ENCODE peak calls at places on chromosomes 13 and 19, in six cellular contexts. V is choroid plexus epithelial cell, K is breast epithelium, R is cardiac fibroblast, Y is PC-3, Z is pancreas. E is an unnamed sample.

GRCh38 chr19:13492128-13492527 is 14.2 kb downstream of the CACNA1A start:
- DNase-seq in Z (no peak), R (peak), V (peak), K (no peak), Y (peak), E (no peak)

GRCh38 chr19:6564393-6564792 is 26.6 kb downstream of the CD70 start:
- DNase-seq in K (no peak), Z (no peak), Y (peak), V (peak), R (peak), E (no peak)

GRCh38 chr19:41192574-41193419 is at the start of gene CYP2S1:
- DNase-seq in R (no peak), Z (peak), Y (peak), V (no peak), K (no peak), E (no peak)

GRCh38 chr19:13102416-13102665 is 317 bp downstream of the LYL1 start:
- DNase-seq in Y (no peak), K (no peak), R (no peak), V (no peak), Z (no peak), E (no peak)

GRCh38 chr13:24071423-24072075 is 89.0 kb upstream of the SPATA13 start:
- DNase-seq in Z (no peak), K (no peak), R (peak), V (peak), Y (peak), E (no peak)

GRCh38 chr13:89212186-89212585 is 1541.0 kb downstream of the SLITRK5 start:
- DNase-seq in Y (no peak), Z (no peak), V (no peak), R (no peak), K (no peak), E (no peak)

GRCh38 chr13:97945792-97946419 is 7.6 kb upstream of the IPO5 start:
- DNase-seq in K (no peak), V (no peak), Z (no peak), Y (peak), R (no peak), E (no peak)

GRCh38 chr13:47463726-47464125 is 537.3 kb downstream of the SUCLA2 start:
- DNase-seq in V (peak), K (no peak), R (peak), Y (no peak), Z (peak), E (no peak)

GRCh38 chr19:12763100-12763499 is 11.5 kb downstream of the BEST2 start:
- DNase-seq in R (no peak), Y (no peak), V (no peak), K (no peak), Z (no peak), E (no peak)

GRCh38 chr13:44815507-44816074 is 173.7 kb downstream of the NUFIP1 start:
- DNase-seq in Z (peak), V (peak), Y (peak), R (peak), K (no peak), E (no peak)

GRCh38 chr13:78719367-78719766 is 60.4 kb upstream of the OBI1 start:
- DNase-seq in K (no peak), Z (no peak), V (no peak), Y (no peak), R (no peak), E (no peak)

GRCh38 chr13:79725841-79726240 is 244.9 kb downstream of the NDFIP2 start:
- DNase-seq in R (no peak), Z (no peak), Y (no peak), V (no peak), K (no peak), E (no peak)

GRCh38 chr13:78971355-78971754 is 312.4 kb upstream of the OBI1 start:
- DNase-seq in K (no peak), R (no peak), Z (no peak), Y (no peak), V (no peak), E (no peak)

GRCh38 chr19:1116726-1117581 is 13.2 kb downstream of the GPX4 start:
- DNase-seq in Z (peak), R (no peak), V (no peak), K (no peak), Y (no peak), E (no peak)

GRCh38 chr13:106565127-106565775 is 2.7 kb downstream of the ARGLU1 start:
- DNase-seq in K (no peak), R (no peak), Y (no peak), V (no peak), Z (no peak), E (no peak)
- H3K4me3 ChIP-seq in K (peak), R (no peak), Y (peak), V (peak), Z (no peak), E (peak)

GRCh38 chr19:17420267-17420924 is 549 bp downstream of the MVB12A start:
- DNase-seq in V (peak), Z (peak), Y (peak), K (no peak), R (peak), E (no peak)
- TF ChIP-seq CTCF in V (peak), Z (no peak), Y (no peak), K (no peak), R (no peak), E (no peak)

DNA sequence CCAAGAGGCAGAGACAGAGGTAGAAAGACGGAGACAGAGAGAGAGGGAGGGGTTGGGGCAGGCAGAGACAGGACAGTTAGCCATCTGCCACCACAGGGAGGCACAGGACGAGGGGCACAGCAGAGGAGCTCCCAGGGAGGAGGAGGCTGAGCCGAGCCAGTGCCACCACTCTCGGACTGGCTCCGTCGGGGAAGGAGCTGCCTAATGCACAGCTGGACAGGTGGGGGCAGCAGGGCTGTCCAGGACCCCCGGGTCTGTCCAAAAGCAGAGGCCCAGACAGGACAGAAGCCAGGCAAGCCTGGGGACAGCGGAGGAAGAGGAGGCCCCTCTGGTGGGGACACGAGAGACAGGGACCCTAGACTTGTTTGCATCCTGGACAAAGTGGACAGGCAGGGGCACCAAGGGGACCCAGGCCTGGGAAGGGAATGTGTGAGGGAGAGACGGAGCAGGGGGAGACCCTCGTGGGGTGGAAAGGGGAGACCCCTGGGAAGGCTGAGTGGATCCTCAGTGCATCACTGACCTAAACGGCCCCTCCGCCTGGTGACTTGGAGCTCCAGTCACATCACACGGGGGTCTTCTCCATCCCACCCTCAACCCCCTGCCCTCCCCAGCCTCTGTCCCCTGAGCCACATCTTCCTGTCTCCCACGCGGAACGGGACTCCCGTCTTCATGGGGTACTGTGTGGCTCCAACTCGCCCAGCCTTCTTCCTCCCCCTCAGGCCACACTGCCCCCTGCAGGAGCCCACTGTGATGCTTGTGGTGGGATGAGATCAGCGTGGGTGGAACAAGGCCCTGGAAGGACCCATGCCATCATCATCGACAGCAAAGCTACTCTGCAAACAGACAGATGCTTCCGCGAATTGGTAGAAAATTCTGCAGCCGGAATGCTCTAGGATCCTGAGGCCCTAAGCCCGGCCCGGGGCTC is 889 bp downstream of the F10 start:
- DNase-seq in V (no peak), K (peak), R (no peak), Z (no peak), Y (no peak), E (no peak)
- H3K4me3 ChIP-seq in V (peak), K (peak), R (peak), Z (no peak), Y (no peak), E (no peak)

GRCh38 chr13:92719868-92720267 is 506.7 kb upstream of the GPC6 start:
- DNase-seq in K (no peak), V (peak), R (no peak), Y (no peak), Z (no peak), E (no peak)

GRCh38 chr13:92721610-92722009 is 505.0 kb upstream of the GPC6 start:
- DNase-seq in V (no peak), Z (no peak), K (no peak), Y (no peak), R (no peak), E (no peak)

GRCh38 chr13:92717857-92718256 is 508.8 kb upstream of the GPC6 start:
- DNase-seq in R (no peak), Y (no peak), V (no peak), Z (no peak), K (no peak), E (no peak)

GRCh38 chr13:92716749-92717148 is 509.9 kb upstream of the GPC6 start:
- DNase-seq in Z (no peak), K (no peak), R (peak), V (peak), Y (peak), E (no peak)
- TF ChIP-seq CTCF in Z (peak), K (no peak), R (no peak), V (peak), Y (peak), E (no peak)

GRCh38 chr13:99371956-99372355 is 64.8 kb upstream of the GPR183 start:
- DNase-seq in V (no peak), Y (no peak), K (no peak), R (no peak), Z (no peak), E (no peak)
- H3K4me3 ChIP-seq in V (no peak), Y (no peak), K (no peak), R (no peak), Z (no peak), E (no peak)

DNA sequence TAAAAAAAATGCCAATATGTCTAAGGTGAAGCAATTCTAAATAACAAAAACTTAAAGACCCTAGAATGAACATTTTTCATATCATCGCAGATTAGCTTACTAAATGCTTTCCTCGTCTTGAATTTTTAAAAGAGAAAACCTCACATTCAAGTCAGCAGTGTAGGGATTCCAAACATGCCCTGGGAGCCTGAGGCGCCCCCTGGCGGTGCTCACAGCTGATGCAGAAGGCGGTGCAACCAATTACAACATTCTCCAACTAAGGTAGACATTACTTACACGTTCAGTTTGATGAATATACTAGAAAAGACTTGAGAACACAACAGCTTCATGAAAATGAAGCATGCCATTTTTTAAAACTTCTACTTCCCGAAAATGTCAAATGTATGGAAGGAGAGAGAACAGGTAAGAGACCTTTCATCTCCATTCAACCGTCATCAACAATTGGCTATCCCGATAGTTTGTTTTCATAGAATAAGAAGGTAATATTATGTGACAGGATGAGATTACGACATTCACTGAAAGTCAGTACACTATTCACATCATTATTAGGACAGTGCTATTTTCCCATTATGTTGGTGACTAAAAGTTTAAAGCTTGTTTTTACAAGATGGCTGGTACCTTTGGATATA is 304.4 kb downstream of the DCLK1 start:
- DNase-seq in Z (no peak), K (no peak), Y (no peak), R (no peak), V (no peak), E (no peak)
- TF ChIP-seq CTCF in Z (no peak), K (no peak), Y (peak), R (peak), V (peak), E (peak)

GRCh38 chr13:93388701-93389100 is 162.1 kb downstream of the GPC6 start:
- DNase-seq in R (peak), Z (no peak), K (no peak), Y (peak), V (peak), E (no peak)

DNA sequence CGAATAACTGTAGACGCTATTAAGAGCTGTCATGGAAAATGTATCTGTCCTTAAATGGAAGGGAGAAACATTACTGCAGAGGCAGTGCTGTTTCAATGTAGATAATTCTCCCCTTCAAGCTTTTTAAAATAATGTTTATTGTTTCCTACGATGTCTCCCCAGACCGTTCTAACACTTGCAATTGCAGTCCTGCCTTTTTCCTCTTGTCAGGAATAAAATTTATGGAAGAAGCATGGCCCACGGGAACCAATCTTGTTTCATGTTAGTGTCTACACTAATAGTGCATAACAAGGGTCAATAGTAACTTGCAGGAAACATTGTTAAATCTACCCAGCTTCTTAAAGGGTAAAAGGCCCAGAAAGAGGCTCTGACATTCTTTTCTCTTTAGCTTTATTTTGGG is 159.6 kb downstream of the GPC6 start:
- DNase-seq in V (no peak), K (no peak), R (no peak), Z (no peak), Y (no peak), E (no peak)
- H3K4me3 ChIP-seq in V (no peak), K (no peak), R (no peak), Z (no peak), Y (no peak), E (no peak)

DNA sequence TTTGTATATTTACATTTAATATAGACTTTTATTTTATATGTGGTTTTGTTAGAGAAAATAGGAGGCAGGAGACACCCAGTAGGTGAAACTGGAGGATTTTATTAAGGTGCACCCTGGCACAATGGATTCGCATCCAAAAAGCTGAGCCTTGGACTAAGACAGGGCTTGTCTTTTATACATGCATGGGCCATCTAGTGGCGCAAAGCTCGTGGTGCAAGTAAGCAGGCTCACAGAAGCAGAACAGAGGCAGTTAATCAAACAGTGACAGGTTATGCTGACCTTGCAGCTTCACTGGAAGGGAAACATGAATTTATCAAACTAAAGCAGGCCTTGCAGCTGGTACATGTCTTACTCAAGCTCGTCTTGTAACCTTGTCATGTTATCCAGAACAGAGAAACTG is 58.8 kb upstream of the ZNF681 start:
- DNase-seq in R (no peak), Y (peak), V (peak), K (no peak), Z (no peak), E (no peak)
- TF ChIP-seq CTCF in R (peak), Y (peak), V (peak), K (peak), Z (no peak), E (peak)

DNA sequence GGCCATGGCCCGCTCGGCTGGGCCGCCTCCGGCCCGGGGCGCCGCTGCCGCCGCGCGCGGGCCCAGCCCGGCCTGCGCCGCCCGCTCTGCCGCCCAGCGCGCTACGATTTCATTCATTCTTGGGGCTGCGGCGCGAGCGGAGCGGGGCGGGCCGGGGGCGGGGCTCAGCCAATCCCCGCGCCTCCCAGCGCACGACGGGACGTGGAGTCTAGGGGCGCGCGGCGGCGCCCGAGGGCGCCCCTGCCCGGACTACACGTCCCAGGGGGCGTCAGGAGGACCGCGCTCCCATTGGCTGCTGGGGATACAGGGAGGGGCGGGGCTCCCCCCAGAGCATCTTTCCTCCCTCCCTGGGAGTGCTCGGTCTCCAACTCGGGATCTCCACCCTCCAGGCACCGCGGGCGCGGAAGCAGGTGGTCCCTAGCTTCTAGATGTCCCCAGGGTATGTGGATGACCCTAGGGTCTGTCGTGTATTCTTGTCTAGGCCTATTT is 5.6 kb upstream of the DPF1 start:
- DNase-seq in Z (peak), Y (peak), V (peak), R (peak), K (no peak), E (no peak)
- H3K4me3 ChIP-seq in Z (no peak), Y (no peak), V (no peak), R (peak), K (peak), E (no peak)

E was measured in GM12864.